ENCODE peak calls at places on chromosomes 6 and 20, in six cellular contexts. One of them, this sample, is unnamed. For H3K36me3, the result is how much of the 10 kb centered on the place peaks cover.

GRCh38 chr20:4957939-4958362 is 43.4 kb downstream of the SLC23A2 start:
- DNase-seq in endothelial cell of umbilical vein: no peak
- DNase-seq in left lung: no peak
- DNase-seq in tibial nerve: no peak
- DNase-seq in BJ: no peak
- DNase-seq in fibroblast of lung: peak
- DNase-seq in this sample: no peak

GRCh38 chr6:116648161-116648560 is 20.4 kb downstream of the ZUP1 start:
- DNase-seq in BJ: no peak
- DNase-seq in fibroblast of lung: peak
- DNase-seq in endothelial cell of umbilical vein: peak
- DNase-seq in left lung: no peak
- DNase-seq in tibial nerve: no peak
- DNase-seq in this sample: no peak

GRCh38 chr6:148915889-148916288 is 169.1 kb downstream of the UST start:
- DNase-seq in BJ: no peak
- DNase-seq in endothelial cell of umbilical vein: no peak
- DNase-seq in tibial nerve: no peak
- DNase-seq in fibroblast of lung: no peak
- DNase-seq in left lung: no peak
- DNase-seq in this sample: no peak

GRCh38 chr6:53979468-53980067 is 131.7 kb upstream of the MLIP start:
- DNase-seq in endothelial cell of umbilical vein: peak
- DNase-seq in fibroblast of lung: no peak
- DNase-seq in tibial nerve: peak
- DNase-seq in BJ: no peak
- DNase-seq in left lung: no peak
- DNase-seq in this sample: peak

GRCh38 chr20:37426106-37426505 is 80.2 kb downstream of the SRC start:
- DNase-seq in BJ: no peak
- DNase-seq in left lung: no peak
- DNase-seq in fibroblast of lung: no peak
- DNase-seq in tibial nerve: no peak
- DNase-seq in endothelial cell of umbilical vein: no peak
- DNase-seq in this sample: no peak

GRCh38 chr6:33744895-33745546 is 1.7 kb downstream of the IP6K3 start:
- DNase-seq in fibroblast of lung: no peak
- DNase-seq in endothelial cell of umbilical vein: no peak
- DNase-seq in BJ: no peak
- DNase-seq in left lung: no peak
- DNase-seq in tibial nerve: no peak
- DNase-seq in this sample: no peak

GRCh38 chr6:79167931-79168694 is 66.4 kb downstream of the HMGN3 start:
- DNase-seq in endothelial cell of umbilical vein: peak
- DNase-seq in tibial nerve: no peak
- DNase-seq in BJ: no peak
- DNase-seq in fibroblast of lung: peak
- DNase-seq in left lung: no peak
- DNase-seq in this sample: peak

GRCh38 chr6:11381801-11382513 is 149.5 kb upstream of the NEDD9 start:
- DNase-seq in endothelial cell of umbilical vein: no peak
- DNase-seq in fibroblast of lung: no peak
- DNase-seq in tibial nerve: peak
- DNase-seq in left lung: peak
- DNase-seq in BJ: no peak
- DNase-seq in this sample: no peak

GRCh38 chr20:11716239-11716944 is 201.3 kb upstream of the BTBD3 start:
- DNase-seq in left lung: no peak
- DNase-seq in BJ: peak
- DNase-seq in tibial nerve: no peak
- DNase-seq in endothelial cell of umbilical vein: peak
- DNase-seq in fibroblast of lung: peak
- DNase-seq in this sample: peak

GRCh38 chr6:62283828-62284411 is 2.1 kb downstream of the KHDRBS2 start:
- DNase-seq in tibial nerve: peak
- DNase-seq in BJ: no peak
- DNase-seq in endothelial cell of umbilical vein: no peak
- DNase-seq in left lung: no peak
- DNase-seq in fibroblast of lung: peak
- DNase-seq in this sample: peak

GRCh38 chr6:116047173-116047933 is 13.3 kb downstream of the FRK start:
- DNase-seq in left lung: no peak
- DNase-seq in BJ: no peak
- DNase-seq in fibroblast of lung: peak
- DNase-seq in endothelial cell of umbilical vein: no peak
- DNase-seq in tibial nerve: no peak
- DNase-seq in this sample: peak

GRCh38 chr6:150734235-150734634 is 131.3 kb upstream of the MTHFD1L start:
- DNase-seq in BJ: no peak
- DNase-seq in endothelial cell of umbilical vein: no peak
- DNase-seq in left lung: no peak
- DNase-seq in tibial nerve: no peak
- DNase-seq in fibroblast of lung: peak
- DNase-seq in this sample: peak

GRCh38 chr6:146420255-146420654 is 123.4 kb upstream of the RAB32 start:
- DNase-seq in left lung: no peak
- DNase-seq in endothelial cell of umbilical vein: no peak
- DNase-seq in tibial nerve: no peak
- DNase-seq in fibroblast of lung: no peak
- DNase-seq in BJ: no peak
- DNase-seq in this sample: no peak

GRCh38 chr6:26045939-26046368 is 41.3 kb upstream of the HFE start:
- DNase-seq in fibroblast of lung: no peak
- DNase-seq in left lung: no peak
- DNase-seq in BJ: no peak
- DNase-seq in tibial nerve: no peak
- DNase-seq in endothelial cell of umbilical vein: no peak
- DNase-seq in this sample: no peak

GRCh38 chr6:159616456-159616855 is 76.6 kb downstream of the SOD2 start:
- DNase-seq in endothelial cell of umbilical vein: no peak
- DNase-seq in BJ: no peak
- DNase-seq in left lung: no peak
- DNase-seq in tibial nerve: no peak
- DNase-seq in fibroblast of lung: no peak
- DNase-seq in this sample: no peak

GRCh38 chr6:96015321-96015790 is 418 bp upstream of the FUT9 start:
- DNase-seq in fibroblast of lung: peak
- DNase-seq in tibial nerve: no peak
- DNase-seq in endothelial cell of umbilical vein: no peak
- DNase-seq in left lung: no peak
- DNase-seq in BJ: no peak
- DNase-seq in this sample: no peak

GRCh38 chr6:168585441-168585840 is 144.5 kb downstream of the SMOC2 start:
- DNase-seq in endothelial cell of umbilical vein: no peak
- DNase-seq in fibroblast of lung: no peak
- DNase-seq in left lung: no peak
- DNase-seq in BJ: no peak
- DNase-seq in tibial nerve: no peak
- DNase-seq in this sample: no peak

GRCh38 chr6:123529843-123530242 is 106.9 kb downstream of the TRDN start:
- DNase-seq in tibial nerve: no peak
- DNase-seq in left lung: no peak
- DNase-seq in endothelial cell of umbilical vein: no peak
- DNase-seq in BJ: no peak
- DNase-seq in fibroblast of lung: peak
- DNase-seq in this sample: peak

GRCh38 chr6:137661601-137662000 is 167.4 kb upstream of the OLIG3 start:
- DNase-seq in BJ: no peak
- DNase-seq in fibroblast of lung: peak
- DNase-seq in endothelial cell of umbilical vein: peak
- DNase-seq in left lung: peak
- DNase-seq in tibial nerve: peak
- DNase-seq in this sample: peak

GRCh38 chr6:70844301-70844700 is 112.6 kb downstream of the B3GAT2 start:
- DNase-seq in BJ: no peak
- DNase-seq in fibroblast of lung: no peak
- DNase-seq in endothelial cell of umbilical vein: no peak
- DNase-seq in tibial nerve: no peak
- DNase-seq in left lung: no peak
- DNase-seq in this sample: no peak

GRCh38 chr6:89977808-89978748 is 83.8 kb downstream of the GJA10 start:
- DNase-seq in endothelial cell of umbilical vein: peak
- DNase-seq in tibial nerve: no peak
- DNase-seq in left lung: no peak
- DNase-seq in fibroblast of lung: peak
- DNase-seq in BJ: peak
- DNase-seq in this sample: no peak

GRCh38 chr6:52475307-52475706 is 55.2 kb downstream of the EFHC1 start:
- DNase-seq in tibial nerve: no peak
- DNase-seq in left lung: no peak
- DNase-seq in fibroblast of lung: no peak
- DNase-seq in BJ: no peak
- DNase-seq in endothelial cell of umbilical vein: no peak
- DNase-seq in this sample: no peak

GRCh38 chr6:134316733-134317431 is 1.0 kb downstream of the SGK1 start:
- DNase-seq in endothelial cell of umbilical vein: no peak
- DNase-seq in BJ: no peak
- DNase-seq in tibial nerve: no peak
- DNase-seq in fibroblast of lung: no peak
- DNase-seq in left lung: no peak
- DNase-seq in this sample: no peak

GRCh38 chr6:162069995-162070394 is 657.6 kb downstream of the PRKN start:
- DNase-seq in fibroblast of lung: peak
- DNase-seq in endothelial cell of umbilical vein: no peak
- DNase-seq in tibial nerve: no peak
- DNase-seq in left lung: no peak
- DNase-seq in BJ: no peak
- DNase-seq in this sample: no peak

GRCh38 chr6:169234634-169235033 is 19.0 kb downstream of the THBS2 start:
- DNase-seq in tibial nerve: no peak
- DNase-seq in endothelial cell of umbilical vein: no peak
- DNase-seq in fibroblast of lung: no peak
- DNase-seq in left lung: no peak
- DNase-seq in BJ: no peak
- DNase-seq in this sample: no peak

GRCh38 chr6:148846778-148847761 is 100.2 kb downstream of the UST start:
- DNase-seq in BJ: no peak
- DNase-seq in tibial nerve: no peak
- DNase-seq in left lung: no peak
- DNase-seq in fibroblast of lung: no peak
- DNase-seq in endothelial cell of umbilical vein: no peak
- DNase-seq in this sample: no peak

GRCh38 chr20:23889775-23890187 is 10.2 kb upstream of the CST5 start:
- DNase-seq in endothelial cell of umbilical vein: peak
- DNase-seq in fibroblast of lung: no peak
- DNase-seq in left lung: peak
- DNase-seq in BJ: no peak
- DNase-seq in tibial nerve: no peak
- DNase-seq in this sample: peak

DNA sequence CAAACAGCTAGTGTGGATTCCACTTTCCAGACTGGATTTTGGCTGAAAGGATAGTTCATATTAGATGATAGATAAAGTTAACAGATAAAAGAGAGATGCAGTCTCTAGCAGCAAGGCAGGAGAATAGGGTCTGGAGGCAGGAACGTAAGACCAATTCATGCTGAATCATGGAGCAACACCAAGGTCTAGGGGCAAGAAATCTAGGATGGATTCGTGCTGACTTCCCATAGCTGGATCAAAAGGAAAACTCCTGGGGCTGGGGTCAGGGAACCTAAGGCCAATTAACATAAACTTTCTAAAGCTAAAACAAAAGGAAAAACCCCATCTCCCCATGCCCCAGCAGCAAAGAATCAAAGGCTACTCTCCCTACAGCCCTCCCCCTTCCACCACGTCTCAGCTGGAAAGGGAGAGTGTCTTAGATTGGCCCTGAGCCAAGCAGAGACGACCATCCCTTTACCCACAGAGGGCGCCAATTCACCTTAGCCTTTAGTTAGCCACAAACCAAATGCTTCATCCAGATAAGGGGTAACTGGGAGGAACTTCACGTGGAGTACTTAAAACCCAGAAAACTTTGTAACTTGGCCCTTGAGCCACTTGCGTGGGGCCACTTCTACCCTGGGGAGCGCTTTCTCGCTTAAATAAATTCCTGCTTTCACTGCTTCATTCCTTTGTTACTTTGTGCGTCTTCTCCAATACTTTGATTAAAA is 7.6 kb downstream of the TREM1 start:
- DNase-seq in fibroblast of lung: peak
- DNase-seq in tibial nerve: peak
- DNase-seq in BJ: no peak
- DNase-seq in endothelial cell of umbilical vein: peak
- DNase-seq in left lung: peak
- DNase-seq in this sample: peak
- TF ChIP-seq CTCF in fibroblast of lung: peak
- TF ChIP-seq CTCF in tibial nerve: peak
- TF ChIP-seq CTCF in BJ: peak
- TF ChIP-seq CTCF in endothelial cell of umbilical vein: peak
- TF ChIP-seq CTCF in left lung: peak
- TF ChIP-seq CTCF in this sample: peak

DNA sequence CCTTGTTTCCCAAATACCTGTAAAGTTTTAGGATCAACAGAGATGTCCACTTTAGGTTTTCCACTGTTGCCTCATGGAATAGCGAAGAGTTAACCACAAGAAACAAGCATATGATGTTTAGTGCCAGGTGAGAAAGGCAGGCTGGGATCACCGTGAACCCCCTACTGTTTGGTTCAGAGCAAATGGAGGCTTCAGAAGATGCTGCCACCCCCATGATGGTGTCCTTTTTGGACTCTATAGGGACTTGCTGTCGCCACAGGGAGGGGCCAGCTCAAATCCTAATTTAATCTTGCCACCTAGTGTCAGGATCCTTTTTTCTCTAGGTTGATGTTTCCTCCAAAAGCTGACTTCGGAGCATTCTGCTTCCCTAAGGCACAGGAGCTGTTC is 1.9 kb upstream of the DLL1 start:
- DNase-seq in left lung: no peak
- DNase-seq in endothelial cell of umbilical vein: no peak
- DNase-seq in tibial nerve: no peak
- DNase-seq in fibroblast of lung: no peak
- DNase-seq in BJ: no peak
- DNase-seq in this sample: peak
- H3K4me3 ChIP-seq in left lung: no peak
- H3K4me3 ChIP-seq in endothelial cell of umbilical vein: no peak
- H3K4me3 ChIP-seq in tibial nerve: peak
- H3K4me3 ChIP-seq in fibroblast of lung: no peak
- H3K4me3 ChIP-seq in BJ: no peak
- H3K4me3 ChIP-seq in this sample: no peak

DNA sequence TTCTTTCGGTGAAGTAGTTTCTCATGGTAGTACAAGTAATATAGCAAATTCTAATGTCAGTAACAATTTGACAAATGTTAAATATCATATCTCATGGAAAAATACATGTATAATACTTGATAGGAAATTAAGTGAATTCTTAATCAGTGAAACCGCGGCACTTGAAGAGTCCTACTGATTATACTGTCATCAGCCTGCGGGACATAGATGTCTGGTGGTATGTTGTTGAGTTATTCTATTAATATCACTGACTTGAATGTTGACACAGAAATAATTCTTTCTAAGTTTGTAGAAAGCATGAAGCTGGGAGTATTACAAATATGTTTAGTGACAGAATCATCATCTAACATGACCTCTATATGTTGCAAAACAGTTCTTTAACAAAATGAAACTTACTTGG is 479.8 kb upstream of the IMPG1 start:
- DNase-seq in BJ: no peak
- DNase-seq in endothelial cell of umbilical vein: no peak
- DNase-seq in tibial nerve: no peak
- DNase-seq in fibroblast of lung: no peak
- DNase-seq in left lung: no peak
- DNase-seq in this sample: no peak
- H3K36me3 ChIP-seq in BJ: under half
- H3K36me3 ChIP-seq in endothelial cell of umbilical vein: under half
- H3K36me3 ChIP-seq in tibial nerve: under half
- H3K36me3 ChIP-seq in fibroblast of lung: under half
- H3K36me3 ChIP-seq in left lung: under half
- H3K36me3 ChIP-seq in this sample: under half

GRCh38 chr6:105764318-105764717 is 321.8 kb upstream of the PRDM1 start:
- DNase-seq in endothelial cell of umbilical vein: no peak
- DNase-seq in left lung: no peak
- DNase-seq in fibroblast of lung: no peak
- DNase-seq in BJ: no peak
- DNase-seq in tibial nerve: no peak
- DNase-seq in this sample: no peak
- TF ChIP-seq CTCF in endothelial cell of umbilical vein: no peak
- TF ChIP-seq CTCF in left lung: no peak
- TF ChIP-seq CTCF in fibroblast of lung: no peak
- TF ChIP-seq CTCF in BJ: no peak
- TF ChIP-seq CTCF in tibial nerve: no peak
- TF ChIP-seq CTCF in this sample: no peak

This sample was measured in bronchial epithelial cell.